ENCODE peak calls at places on chromosomes 6 and 20, in six cellular contexts. W is AG08396; K is A549; N is tibial artery; O is stimulated activated CD4-positive, alpha-beta T cell treated with anti-CD3 and anti-CD28 coated beads, Interleukin-15, amount 100 ng/mL, for 48 hours; B is omental fat pad. Y is an unnamed sample.

GRCh38 chr6:45714795-45715507 is 300.7 kb downstream of the CLIC5 start:
- DNase-seq in O (no peak), W (peak; percentile 67), B (no peak), K (peak; percentile 67), N (no peak), Y (peak; percentile 54)

GRCh38 chr20:57695012-57695411 is 14.8 kb downstream of the PMEPA1 start:
- DNase-seq in B (no peak), W (no peak), O (no peak), K (peak; percentile 55), N (no peak), Y (no peak)

GRCh38 chr6:16976418-16977183 is 125.2 kb upstream of the STMND1 start:
- DNase-seq in W (no peak), B (no peak), N (no peak), O (no peak), K (no peak), Y (no peak)

GRCh38 chr6:93751969-93752368 is 332.6 kb upstream of the EPHA7 start:
- DNase-seq in K (no peak), B (no peak), N (no peak), W (no peak), O (no peak), Y (no peak)

GRCh38 chr6:151494235-151494950 is 576 bp downstream of the CCDC170 start:
- DNase-seq in N (peak; percentile 65), K (peak; percentile 63), O (no peak), W (peak; percentile 38), B (no peak), Y (peak; percentile 32)

GRCh38 chr6:122956376-122956775 is 39.7 kb upstream of the CLVS2 start:
- DNase-seq in B (no peak), K (peak; percentile 3), W (no peak), O (no peak), N (no peak), Y (no peak)

GRCh38 chr6:116492331-116493067 is 18.9 kb upstream of the CALHM5 start:
- DNase-seq in O (no peak), W (no peak), K (no peak), N (no peak), B (no peak), Y (no peak)

GRCh38 chr6:167588920-167589614 is 237.6 kb upstream of the AFDN start:
- DNase-seq in K (no peak), N (no peak), O (no peak), B (no peak), W (no peak), Y (no peak)

GRCh38 chr6:33248643-33248931 is 23.1 kb downstream of the VPS52 start:
- DNase-seq in K (no peak), B (no peak), W (no peak), N (no peak), O (peak; percentile 13), Y (no peak)

GRCh38 chr20:36085686-36086267 is 68.8 kb upstream of the EPB41L1 start:
- DNase-seq in N (no peak), W (peak; percentile 60), B (no peak), O (no peak), K (peak; percentile 98), Y (peak; percentile 66)

GRCh38 chr6:34022250-34022872 is 123.5 kb downstream of the GRM4 start:
- DNase-seq in K (no peak), O (no peak), W (no peak), N (no peak), B (no peak), Y (no peak)

GRCh38 chr6:33717857-33718552 is 6.5 kb upstream of the UQCC2 start:
- DNase-seq in W (no peak), B (no peak), O (no peak), K (no peak), N (peak; percentile 77), Y (no peak)

GRCh38 chr6:131682427-131682826 is 18.8 kb downstream of the OR2A4 start:
- DNase-seq in N (no peak), O (no peak), K (peak; percentile 0), B (no peak), W (no peak), Y (no peak)

GRCh38 chr6:155481215-155481614 is 25.6 kb upstream of the NOX3 start:
- DNase-seq in B (no peak), N (no peak), W (peak; percentile 13), K (no peak), O (no peak), Y (no peak)

GRCh38 chr6:42093582-42094329 is 43.4 kb downstream of the TAF8 start:
- DNase-seq in K (no peak), B (no peak), N (no peak), W (no peak), O (no peak), Y (no peak)

GRCh38 chr6:155093430-155093829 is 98.3 kb downstream of the TIAM2 start:
- DNase-seq in N (no peak), B (no peak), K (no peak), W (no peak), O (no peak), Y (no peak)

GRCh38 chr6:706161-706560 is 13.2 kb upstream of the EXOC2 start:
- DNase-seq in K (no peak), W (peak; percentile 48), N (no peak), O (no peak), B (no peak), Y (no peak)

GRCh38 chr6:98835149-98836024 is 1.0 kb downstream of the POU3F2 start:
- DNase-seq in O (no peak), B (peak; percentile 21), K (peak; percentile 9), N (no peak), W (no peak), Y (no peak)

GRCh38 chr6:39214846-39215639 is 14.2 kb downstream of the KCNK5 start:
- DNase-seq in W (no peak), B (no peak), O (no peak), N (no peak), K (peak; percentile 85), Y (no peak)

GRCh38 chr20:329325-329695 is 4.0 kb downstream of the SOX12 start:
- DNase-seq in N (no peak), O (no peak), B (no peak), W (no peak), K (no peak), Y (no peak)

GRCh38 chr6:159217595-159218275 is 48.5 kb downstream of the FNDC1 start:
- DNase-seq in B (no peak), O (peak; percentile 1), N (no peak), W (peak; percentile 30), K (peak; percentile 45), Y (peak; percentile 65)

GRCh38 chr6:114323784-114324183 is 19.0 kb downstream of the HS3ST5 start:
- DNase-seq in O (no peak), K (no peak), B (no peak), N (no peak), W (no peak), Y (no peak)

GRCh38 chr6:5333653-5334052 is 72.3 kb downstream of the FARS2 start:
- DNase-seq in O (no peak), B (no peak), N (no peak), W (peak; percentile 45), K (peak; percentile 23), Y (no peak)

GRCh38 chr6:100344321-100344720 is 120.4 kb downstream of the SIM1 start:
- DNase-seq in B (no peak), K (no peak), W (no peak), O (no peak), N (no peak), Y (no peak)

GRCh38 chr20:44068780-44069191 is 118.2 kb downstream of the JPH2 start:
- DNase-seq in N (peak; percentile 45), K (no peak), O (no peak), W (no peak), B (no peak), Y (no peak)

GRCh38 chr20:38165089-38165965 is at the start of gene TGM2:
- DNase-seq in N (peak; percentile 94), O (no peak), B (no peak), K (peak; percentile 86), W (peak; percentile 87), Y (peak; percentile 91)

GRCh38 chr20:31869942-31870702 is at the start of the genes DUSP15 and TTLL9:
- DNase-seq in W (peak; percentile 47), O (no peak), B (no peak), N (peak; percentile 80), K (no peak), Y (peak; percentile 78)

GRCh38 chr6:42405025-42405424 is 46.7 kb downstream of the TRERF1 start:
- DNase-seq in O (no peak), B (no peak), W (peak; percentile 26), K (no peak), N (no peak), Y (no peak)

GRCh38 chr6:93252930-93253329 is 166.4 kb downstream of the EPHA7 start:
- DNase-seq in W (no peak), N (no peak), O (no peak), K (no peak), B (no peak), Y (no peak)

GRCh38 chr6:21595951-21596378 is 2.4 kb downstream of the SOX4 start:
- DNase-seq in B (no peak), N (no peak), O (no peak), K (no peak), W (peak; percentile 15), Y (no peak)

GRCh38 chr6:131061041-131061770 is 1.8 kb downstream of the EPB41L2 start:
- DNase-seq in N (no peak), W (no peak), K (peak; percentile 52), O (no peak), B (no peak), Y (no peak)

GRCh38 chr6:88492824-88493223 is 326.7 kb upstream of the CNR1 start:
- DNase-seq in O (no peak), N (no peak), W (peak; percentile 17), B (no peak), K (peak; percentile 41), Y (peak; percentile 26)

GRCh38 chr6:6815732-6816131 is 227.2 kb downstream of the LY86 start:
- DNase-seq in N (no peak), W (no peak), K (no peak), O (no peak), B (no peak), Y (no peak)

GRCh38 chr6:169052462-169052861 is 201.2 kb downstream of the THBS2 start:
- DNase-seq in O (no peak), B (no peak), W (no peak), N (no peak), K (no peak), Y (no peak)

GRCh38 chr6:71588490-71588889 is 297.9 kb upstream of the RIMS1 start:
- DNase-seq in W (no peak), B (no peak), N (no peak), K (no peak), O (no peak), Y (no peak)

GRCh38 chr6:54896302-54896701 is 49.7 kb downstream of the FAM83B start:
- DNase-seq in N (no peak), W (no peak), O (no peak), B (no peak), K (no peak), Y (no peak)

GRCh38 chr20:4289875-4290274 is 274.5 kb upstream of the RNF24 start:
- DNase-seq in N (no peak), B (no peak), W (no peak), O (no peak), K (peak; percentile 49), Y (peak; percentile 39)

Y was measured in HuH-7.